ENCODE peak calls at places on chromosomes 5 and 9, in five cellular contexts. One of them, this sample, is unnamed.

GRCh38 chr5:128303593-128303992 is 220.0 kb downstream of the SLC12A2 start:
- DNase-seq in IMR-90: no peak
- DNase-seq in ACHN: no peak
- DNase-seq in AG09309: no peak
- DNase-seq in NCI-H2029: no peak
- DNase-seq in this sample: no peak

GRCh38 chr9:93149361-93149760 is 15.3 kb upstream of the NINJ1 start:
- DNase-seq in IMR-90: peak; percentile 71
- DNase-seq in ACHN: no peak
- DNase-seq in AG09309: no peak
- DNase-seq in NCI-H2029: no peak
- DNase-seq in this sample: no peak

GRCh38 chr5:1004598-1005361 is 3.8 kb upstream of the NKD2 start:
- DNase-seq in IMR-90: peak; percentile 16
- DNase-seq in ACHN: peak; percentile 22
- DNase-seq in AG09309: no peak
- DNase-seq in NCI-H2029: no peak
- DNase-seq in this sample: peak; percentile 18

GRCh38 chr9:80775515-80775914 is 913.8 kb downstream of the TLE1 start:
- DNase-seq in IMR-90: peak; percentile 62
- DNase-seq in ACHN: no peak
- DNase-seq in AG09309: no peak
- DNase-seq in NCI-H2029: peak; percentile 2
- DNase-seq in this sample: no peak

GRCh38 chr5:57503433-57503832 is 20.8 kb upstream of the ACTBL2 start:
- DNase-seq in IMR-90: no peak
- DNase-seq in ACHN: no peak
- DNase-seq in AG09309: no peak
- DNase-seq in NCI-H2029: no peak
- DNase-seq in this sample: no peak

GRCh38 chr9:134518004-134518606 is 123.5 kb upstream of the COL5A1 start:
- DNase-seq in IMR-90: no peak
- DNase-seq in ACHN: no peak
- DNase-seq in AG09309: no peak
- DNase-seq in NCI-H2029: no peak
- DNase-seq in this sample: no peak

GRCh38 chr5:52709171-52709925 is 78.4 kb upstream of the ITGA1 start:
- DNase-seq in IMR-90: peak; percentile 42
- DNase-seq in ACHN: no peak
- DNase-seq in AG09309: no peak
- DNase-seq in NCI-H2029: no peak
- DNase-seq in this sample: no peak

GRCh38 chr9:26326473-26327044 is 566.0 kb downstream of the CAAP1 start:
- DNase-seq in IMR-90: peak; percentile 81
- DNase-seq in ACHN: peak; percentile 74
- DNase-seq in AG09309: peak; percentile 43
- DNase-seq in NCI-H2029: peak; percentile 38
- DNase-seq in this sample: peak; percentile 9

GRCh38 chr9:83061036-83061435 is 1.9 kb downstream of the RASEF start:
- DNase-seq in IMR-90: peak; percentile 6
- DNase-seq in ACHN: peak; percentile 50
- DNase-seq in AG09309: no peak
- DNase-seq in NCI-H2029: peak; percentile 22
- DNase-seq in this sample: no peak

GRCh38 chr5:86917117-86917579 is 299.4 kb downstream of the COX7C start:
- DNase-seq in IMR-90: peak; percentile 49
- DNase-seq in ACHN: peak; percentile 34
- DNase-seq in AG09309: no peak
- DNase-seq in NCI-H2029: no peak
- DNase-seq in this sample: no peak

GRCh38 chr9:129919836-129920235 is 84.6 kb downstream of the USP20 start:
- DNase-seq in IMR-90: no peak
- DNase-seq in ACHN: no peak
- DNase-seq in AG09309: no peak
- DNase-seq in NCI-H2029: no peak
- DNase-seq in this sample: no peak

GRCh38 chr5:37308796-37309195 is 59.6 kb upstream of the CPLANE1 start:
- DNase-seq in IMR-90: peak; percentile 35
- DNase-seq in ACHN: no peak
- DNase-seq in AG09309: peak; percentile 10
- DNase-seq in NCI-H2029: no peak
- DNase-seq in this sample: no peak

GRCh38 chr5:142698447-142698846 is 12.6 kb upstream of the FGF1 start:
- DNase-seq in IMR-90: no peak
- DNase-seq in ACHN: no peak
- DNase-seq in AG09309: no peak
- DNase-seq in NCI-H2029: peak; percentile 47
- DNase-seq in this sample: no peak

GRCh38 chr5:153520952-153521351 is 30.5 kb downstream of the GRIA1 start:
- DNase-seq in IMR-90: peak; percentile 40
- DNase-seq in ACHN: no peak
- DNase-seq in AG09309: no peak
- DNase-seq in NCI-H2029: no peak
- DNase-seq in this sample: no peak

GRCh38 chr5:56233230-56233629 is at the start of gene ANKRD55:
- DNase-seq in IMR-90: no peak
- DNase-seq in ACHN: no peak
- DNase-seq in AG09309: no peak
- DNase-seq in NCI-H2029: peak; percentile 36
- DNase-seq in this sample: peak; percentile 54

GRCh38 chr9:34408173-34408572 is 31.5 kb upstream of the MYORG start:
- DNase-seq in IMR-90: no peak
- DNase-seq in ACHN: no peak
- DNase-seq in AG09309: no peak
- DNase-seq in NCI-H2029: no peak
- DNase-seq in this sample: no peak

GRCh38 chr9:135986605-135987004 is 25.4 kb upstream of the UBAC1 start:
- DNase-seq in IMR-90: no peak
- DNase-seq in ACHN: no peak
- DNase-seq in AG09309: no peak
- DNase-seq in NCI-H2029: no peak
- DNase-seq in this sample: no peak

GRCh38 chr5:113939959-113940358 is 421.9 kb upstream of the KCNN2 start:
- DNase-seq in IMR-90: no peak
- DNase-seq in ACHN: no peak
- DNase-seq in AG09309: no peak
- DNase-seq in NCI-H2029: no peak
- DNase-seq in this sample: no peak

GRCh38 chr5:143051244-143052058 is 281.3 kb downstream of the ARHGAP26 start:
- DNase-seq in IMR-90: peak; percentile 90
- DNase-seq in ACHN: peak; percentile 45
- DNase-seq in AG09309: peak; percentile 84
- DNase-seq in NCI-H2029: peak; percentile 75
- DNase-seq in this sample: peak; percentile 62

GRCh38 chr9:78932849-78933627 is 636.1 kb downstream of the PSAT1 start:
- DNase-seq in IMR-90: peak; percentile 85
- DNase-seq in ACHN: peak; percentile 29
- DNase-seq in AG09309: no peak
- DNase-seq in NCI-H2029: no peak
- DNase-seq in this sample: no peak

GRCh38 chr5:17079562-17079961 is 137.9 kb upstream of the BASP1 start:
- DNase-seq in IMR-90: no peak
- DNase-seq in ACHN: no peak
- DNase-seq in AG09309: no peak
- DNase-seq in NCI-H2029: no peak
- DNase-seq in this sample: no peak

GRCh38 chr9:75788006-75788634 is 102.4 kb upstream of the PCSK5 start:
- DNase-seq in IMR-90: no peak
- DNase-seq in ACHN: no peak
- DNase-seq in AG09309: no peak
- DNase-seq in NCI-H2029: no peak
- DNase-seq in this sample: no peak

GRCh38 chr9:128884164-128884563 is 2.2 kb downstream of the LRRC8A start:
- DNase-seq in IMR-90: no peak
- DNase-seq in ACHN: no peak
- DNase-seq in AG09309: no peak
- DNase-seq in NCI-H2029: no peak
- DNase-seq in this sample: no peak

GRCh38 chr9:112338561-112338960 is 5.1 kb upstream of the PTBP3 start:
- DNase-seq in IMR-90: peak; percentile 70
- DNase-seq in ACHN: peak; percentile 13
- DNase-seq in AG09309: peak; percentile 57
- DNase-seq in NCI-H2029: no peak
- DNase-seq in this sample: no peak

GRCh38 chr9:109602987-109603386 is 104.9 kb upstream of the PTPN3 start:
- DNase-seq in IMR-90: no peak
- DNase-seq in ACHN: peak; percentile 4
- DNase-seq in AG09309: no peak
- DNase-seq in NCI-H2029: no peak
- DNase-seq in this sample: no peak

GRCh38 chr5:112779531-112779930 is 41.8 kb downstream of the APC start:
- DNase-seq in IMR-90: peak; percentile 84
- DNase-seq in ACHN: no peak
- DNase-seq in AG09309: peak; percentile 71
- DNase-seq in NCI-H2029: no peak
- DNase-seq in this sample: no peak

GRCh38 chr5:93058309-93058708 is 522.7 kb downstream of the NR2F1-AS1 start:
- DNase-seq in IMR-90: peak; percentile 92
- DNase-seq in ACHN: no peak
- DNase-seq in AG09309: peak; percentile 86
- DNase-seq in NCI-H2029: no peak
- DNase-seq in this sample: no peak

GRCh38 chr9:110048473-110048975 is 159.4 kb downstream of the C9orf152 start:
- DNase-seq in IMR-90: peak; percentile 79
- DNase-seq in ACHN: peak; percentile 80
- DNase-seq in AG09309: no peak
- DNase-seq in NCI-H2029: peak; percentile 62
- DNase-seq in this sample: peak; percentile 42

GRCh38 chr5:123700624-123701023 is 188.6 kb downstream of the CSNK1G3 start:
- DNase-seq in IMR-90: peak; percentile 96
- DNase-seq in ACHN: peak; percentile 87
- DNase-seq in AG09309: peak; percentile 95
- DNase-seq in NCI-H2029: peak; percentile 19
- DNase-seq in this sample: no peak

GRCh38 chr9:88950341-88951141 is 40.7 kb upstream of the S1PR3 start:
- DNase-seq in IMR-90: peak; percentile 84
- DNase-seq in ACHN: no peak
- DNase-seq in AG09309: peak; percentile 35
- DNase-seq in NCI-H2029: no peak
- DNase-seq in this sample: no peak

GRCh38 chr9:34458013-34458966 is at the start of the genes DNAI1 and FAM219A:
- DNase-seq in IMR-90: peak; percentile 98
- DNase-seq in ACHN: peak; percentile 95
- DNase-seq in AG09309: peak; percentile 88
- DNase-seq in NCI-H2029: peak; percentile 97
- DNase-seq in this sample: peak; percentile 98

GRCh38 chr5:86679949-86680348 is 62.2 kb downstream of the COX7C start:
- DNase-seq in IMR-90: no peak
- DNase-seq in ACHN: no peak
- DNase-seq in AG09309: no peak
- DNase-seq in NCI-H2029: no peak
- DNase-seq in this sample: no peak

GRCh38 chr9:68970150-68970549 is 43.8 kb downstream of the PRKACG start:
- DNase-seq in IMR-90: no peak
- DNase-seq in ACHN: no peak
- DNase-seq in AG09309: no peak
- DNase-seq in NCI-H2029: peak; percentile 61
- DNase-seq in this sample: peak; percentile 59

GRCh38 chr5:170623576-170624181 is 119.9 kb downstream of the KCNIP1 start:
- DNase-seq in IMR-90: peak; percentile 52
- DNase-seq in ACHN: peak; percentile 46
- DNase-seq in AG09309: no peak
- DNase-seq in NCI-H2029: peak; percentile 8
- DNase-seq in this sample: peak; percentile 40

GRCh38 chr5:119411291-119411934 is 40.9 kb upstream of the HSD17B4 start:
- DNase-seq in IMR-90: peak; percentile 46
- DNase-seq in ACHN: no peak
- DNase-seq in AG09309: no peak
- DNase-seq in NCI-H2029: no peak
- DNase-seq in this sample: no peak

GRCh38 chr5:159202151-159202550 is 7.2 kb downstream of the RNF145 start:
- DNase-seq in IMR-90: no peak
- DNase-seq in ACHN: no peak
- DNase-seq in AG09309: no peak
- DNase-seq in NCI-H2029: no peak
- DNase-seq in this sample: no peak

This sample was measured in NCI-H774.